ENCODE peak calls at places on chromosomes 13 and 19, in seven cellular contexts. One of them, this sample, is unnamed.
A peak's percentile ranks its signal among the peaks of the same experiment; 100 is the strongest.

GRCh38 chr13:41550239-41550638 is 92.9 kb downstream of the RGCC start:
- DNase-seq in heart right ventricle: no peak
- DNase-seq in AG04450: no peak
- DNase-seq in glutamatergic neuron: no peak
- DNase-seq in mucosa of gallbladder: no peak
- DNase-seq in Ammon's horn: no peak
- DNase-seq in tibial nerve: no peak
- DNase-seq in this sample: no peak

GRCh38 chr13:42981853-42982252 is 10.2 kb downstream of the EPSTI1 start:
- DNase-seq in heart right ventricle: no peak
- DNase-seq in AG04450: no peak
- DNase-seq in glutamatergic neuron: no peak
- DNase-seq in mucosa of gallbladder: peak; percentile 73
- DNase-seq in Ammon's horn: no peak
- DNase-seq in tibial nerve: no peak
- DNase-seq in this sample: peak; percentile 29

GRCh38 chr13:73997964-73998363 is 136.2 kb downstream of the KLF12 start:
- DNase-seq in heart right ventricle: no peak
- DNase-seq in AG04450: no peak
- DNase-seq in glutamatergic neuron: no peak
- DNase-seq in mucosa of gallbladder: no peak
- DNase-seq in Ammon's horn: no peak
- DNase-seq in tibial nerve: no peak
- DNase-seq in this sample: no peak

GRCh38 chr19:12453495-12453894 is 12.7 kb upstream of the ZNF443 start:
- DNase-seq in heart right ventricle: no peak
- DNase-seq in AG04450: no peak
- DNase-seq in glutamatergic neuron: no peak
- DNase-seq in mucosa of gallbladder: peak; percentile 14
- DNase-seq in Ammon's horn: no peak
- DNase-seq in tibial nerve: no peak
- DNase-seq in this sample: peak; percentile 32

GRCh38 chr19:6737873-6738725 is 719 bp upstream of the GPR108 start:
- DNase-seq in heart right ventricle: peak; percentile 80
- DNase-seq in AG04450: peak; percentile 51
- DNase-seq in glutamatergic neuron: peak; percentile 74
- DNase-seq in mucosa of gallbladder: peak; percentile 99
- DNase-seq in Ammon's horn: peak; percentile 82
- DNase-seq in tibial nerve: peak; percentile 100
- DNase-seq in this sample: peak; percentile 80

GRCh38 chr19:40512473-40513344 is 45.9 kb downstream of the SPTBN4 start:
- DNase-seq in heart right ventricle: no peak
- DNase-seq in AG04450: no peak
- DNase-seq in glutamatergic neuron: peak; percentile 74
- DNase-seq in mucosa of gallbladder: no peak
- DNase-seq in Ammon's horn: no peak
- DNase-seq in tibial nerve: no peak
- DNase-seq in this sample: no peak

GRCh38 chr13:66405908-66406802 is 824.0 kb downstream of the PCDH9 start:
- DNase-seq in heart right ventricle: no peak
- DNase-seq in AG04450: peak; percentile 16
- DNase-seq in glutamatergic neuron: no peak
- DNase-seq in mucosa of gallbladder: no peak
- DNase-seq in Ammon's horn: no peak
- DNase-seq in tibial nerve: no peak
- DNase-seq in this sample: no peak

GRCh38 chr13:106517151-106517847 is 18.2 kb downstream of the EFNB2 start:
- DNase-seq in heart right ventricle: no peak
- DNase-seq in AG04450: no peak
- DNase-seq in glutamatergic neuron: no peak
- DNase-seq in mucosa of gallbladder: no peak
- DNase-seq in Ammon's horn: no peak
- DNase-seq in tibial nerve: no peak
- DNase-seq in this sample: no peak

GRCh38 chr19:12194827-12195500 is 32.1 kb downstream of the ZNF136 start:
- DNase-seq in heart right ventricle: peak; percentile 90
- DNase-seq in AG04450: peak; percentile 8
- DNase-seq in glutamatergic neuron: peak; percentile 92
- DNase-seq in mucosa of gallbladder: peak; percentile 93
- DNase-seq in Ammon's horn: peak; percentile 96
- DNase-seq in tibial nerve: peak; percentile 46
- DNase-seq in this sample: no peak

GRCh38 chr13:92769064-92769463 is 457.5 kb upstream of the GPC6 start:
- DNase-seq in heart right ventricle: no peak
- DNase-seq in AG04450: no peak
- DNase-seq in glutamatergic neuron: no peak
- DNase-seq in mucosa of gallbladder: no peak
- DNase-seq in Ammon's horn: no peak
- DNase-seq in tibial nerve: no peak
- DNase-seq in this sample: no peak

GRCh38 chr19:10855879-10856522 is 7.8 kb downstream of the C19orf38 start:
- DNase-seq in heart right ventricle: no peak
- DNase-seq in AG04450: no peak
- DNase-seq in glutamatergic neuron: no peak
- DNase-seq in mucosa of gallbladder: no peak
- DNase-seq in Ammon's horn: no peak
- DNase-seq in tibial nerve: no peak
- DNase-seq in this sample: peak; percentile 30

GRCh38 chr19:6086081-6086858 is 24.0 kb downstream of the RFX2 start:
- DNase-seq in heart right ventricle: no peak
- DNase-seq in AG04450: no peak
- DNase-seq in glutamatergic neuron: no peak
- DNase-seq in mucosa of gallbladder: no peak
- DNase-seq in Ammon's horn: no peak
- DNase-seq in tibial nerve: no peak
- DNase-seq in this sample: no peak

GRCh38 chr19:4521170-4521887 is 3.0 kb upstream of the PLIN4 start:
- DNase-seq in heart right ventricle: no peak
- DNase-seq in AG04450: no peak
- DNase-seq in glutamatergic neuron: no peak
- DNase-seq in mucosa of gallbladder: no peak
- DNase-seq in Ammon's horn: no peak
- DNase-seq in tibial nerve: no peak
- DNase-seq in this sample: no peak

GRCh38 chr19:11446271-11446651 is 10.8 kb downstream of the PRKCSH start:
- DNase-seq in heart right ventricle: no peak
- DNase-seq in AG04450: no peak
- DNase-seq in glutamatergic neuron: no peak
- DNase-seq in mucosa of gallbladder: no peak
- DNase-seq in Ammon's horn: no peak
- DNase-seq in tibial nerve: no peak
- DNase-seq in this sample: no peak

GRCh38 chr13:32165791-32166190 is 134.2 kb downstream of the FRY start:
- DNase-seq in heart right ventricle: peak; percentile 67
- DNase-seq in AG04450: no peak
- DNase-seq in glutamatergic neuron: no peak
- DNase-seq in mucosa of gallbladder: no peak
- DNase-seq in Ammon's horn: peak; percentile 16
- DNase-seq in tibial nerve: no peak
- DNase-seq in this sample: no peak

GRCh38 chr19:4376991-4377781 is 23.2 kb downstream of the SH3GL1 start:
- DNase-seq in heart right ventricle: no peak
- DNase-seq in AG04450: no peak
- DNase-seq in glutamatergic neuron: no peak
- DNase-seq in mucosa of gallbladder: peak; percentile 45
- DNase-seq in Ammon's horn: no peak
- DNase-seq in tibial nerve: no peak
- DNase-seq in this sample: peak; percentile 59

GRCh38 chr19:8569066-8569761 is 8.0 kb downstream of the MYO1F start:
- DNase-seq in heart right ventricle: no peak
- DNase-seq in AG04450: peak; percentile 90
- DNase-seq in glutamatergic neuron: no peak
- DNase-seq in mucosa of gallbladder: peak; percentile 52
- DNase-seq in Ammon's horn: peak; percentile 66
- DNase-seq in tibial nerve: peak; percentile 50
- DNase-seq in this sample: peak; percentile 29

GRCh38 chr13:109728061-109728460 is 58.3 kb downstream of the IRS2 start:
- DNase-seq in heart right ventricle: no peak
- DNase-seq in AG04450: no peak
- DNase-seq in glutamatergic neuron: no peak
- DNase-seq in mucosa of gallbladder: no peak
- DNase-seq in Ammon's horn: no peak
- DNase-seq in tibial nerve: no peak
- DNase-seq in this sample: no peak

GRCh38 chr19:3950871-3951861 is 18.3 kb downstream of the NMRK2 start:
- DNase-seq in heart right ventricle: peak; percentile 76
- DNase-seq in AG04450: no peak
- DNase-seq in glutamatergic neuron: peak; percentile 70
- DNase-seq in mucosa of gallbladder: no peak
- DNase-seq in Ammon's horn: no peak
- DNase-seq in tibial nerve: no peak
- DNase-seq in this sample: no peak

GRCh38 chr19:19115954-19116353 is 22.3 kb downstream of the TMEM161A start:
- DNase-seq in heart right ventricle: no peak
- DNase-seq in AG04450: no peak
- DNase-seq in glutamatergic neuron: peak; percentile 53
- DNase-seq in mucosa of gallbladder: no peak
- DNase-seq in Ammon's horn: no peak
- DNase-seq in tibial nerve: peak; percentile 19
- DNase-seq in this sample: peak; percentile 15

GRCh38 chr13:56561327-56561726 is 579.4 kb upstream of the PRR20A start:
- DNase-seq in heart right ventricle: no peak
- DNase-seq in AG04450: no peak
- DNase-seq in glutamatergic neuron: no peak
- DNase-seq in mucosa of gallbladder: no peak
- DNase-seq in Ammon's horn: no peak
- DNase-seq in tibial nerve: no peak
- DNase-seq in this sample: no peak

GRCh38 chr13:50529154-50529882 is 314.2 kb downstream of the DLEU7 start:
- DNase-seq in heart right ventricle: peak; percentile 91
- DNase-seq in AG04450: peak; percentile 72
- DNase-seq in glutamatergic neuron: peak; percentile 27
- DNase-seq in mucosa of gallbladder: peak; percentile 75
- DNase-seq in Ammon's horn: peak; percentile 86
- DNase-seq in tibial nerve: peak; percentile 71
- DNase-seq in this sample: peak; percentile 34

GRCh38 chr19:52923782-52924593 is 760 bp upstream of the ZNF888 start:
- DNase-seq in heart right ventricle: peak; percentile 63
- DNase-seq in AG04450: no peak
- DNase-seq in glutamatergic neuron: peak; percentile 38
- DNase-seq in mucosa of gallbladder: peak; percentile 63
- DNase-seq in Ammon's horn: peak; percentile 45
- DNase-seq in tibial nerve: peak; percentile 9
- DNase-seq in this sample: peak; percentile 79

GRCh38 chr13:91308299-91308698 is 39.2 kb upstream of the MIR17HG start:
- DNase-seq in heart right ventricle: no peak
- DNase-seq in AG04450: no peak
- DNase-seq in glutamatergic neuron: no peak
- DNase-seq in mucosa of gallbladder: no peak
- DNase-seq in Ammon's horn: no peak
- DNase-seq in tibial nerve: no peak
- DNase-seq in this sample: no peak

GRCh38 chr19:10231624-10232228 is 595 bp upstream of the S1PR2 start:
- DNase-seq in heart right ventricle: no peak
- DNase-seq in AG04450: no peak
- DNase-seq in glutamatergic neuron: no peak
- DNase-seq in mucosa of gallbladder: no peak
- DNase-seq in Ammon's horn: no peak
- DNase-seq in tibial nerve: no peak
- DNase-seq in this sample: no peak

GRCh38 chr13:111006508-111007031 is 91.7 kb upstream of the ANKRD10 start:
- DNase-seq in heart right ventricle: peak; percentile 88
- DNase-seq in AG04450: no peak
- DNase-seq in glutamatergic neuron: no peak
- DNase-seq in mucosa of gallbladder: peak; percentile 76
- DNase-seq in Ammon's horn: peak; percentile 27
- DNase-seq in tibial nerve: peak; percentile 66
- DNase-seq in this sample: no peak

GRCh38 chr13:76474356-76474755 is 411.8 kb downstream of the KCTD12 start:
- DNase-seq in heart right ventricle: no peak
- DNase-seq in AG04450: no peak
- DNase-seq in glutamatergic neuron: no peak
- DNase-seq in mucosa of gallbladder: no peak
- DNase-seq in Ammon's horn: no peak
- DNase-seq in tibial nerve: no peak
- DNase-seq in this sample: no peak

GRCh38 chr19:13025819-13026477 is 30.7 kb downstream of the NFIX start:
- DNase-seq in heart right ventricle: no peak
- DNase-seq in AG04450: no peak
- DNase-seq in glutamatergic neuron: no peak
- DNase-seq in mucosa of gallbladder: no peak
- DNase-seq in Ammon's horn: peak; percentile 64
- DNase-seq in tibial nerve: no peak
- DNase-seq in this sample: no peak

GRCh38 chr19:44785993-44786392 is 8.3 kb downstream of the CBLC start:
- DNase-seq in heart right ventricle: no peak
- DNase-seq in AG04450: no peak
- DNase-seq in glutamatergic neuron: no peak
- DNase-seq in mucosa of gallbladder: no peak
- DNase-seq in Ammon's horn: no peak
- DNase-seq in tibial nerve: no peak
- DNase-seq in this sample: no peak

GRCh38 chr13:52393572-52394357 is 12.2 kb downstream of the THSD1 start:
- DNase-seq in heart right ventricle: no peak
- DNase-seq in AG04450: no peak
- DNase-seq in glutamatergic neuron: no peak
- DNase-seq in mucosa of gallbladder: no peak
- DNase-seq in Ammon's horn: no peak
- DNase-seq in tibial nerve: no peak
- DNase-seq in this sample: no peak

This sample was measured in Calu3.